ENCODE peak calls at places on chromosomes 3 and 15, in seven cellular contexts. C, V, E, Y, B, S and F are unnamed samples.
A peak's percentile ranks its signal among the peaks of the same experiment; 100 is the strongest.

GRCh38 chr15:78434134-78434533 is 3.9 kb upstream of the IREB2 start:
- DNase-seq in S (no peak), C (no peak), Y (no peak), V (no peak), B (no peak), E (no peak), F (no peak)

GRCh38 chr15:58546635-58547627 is 115.1 kb downstream of the LIPC start:
- DNase-seq in E (no peak), C (no peak), Y (peak; percentile 77), S (no peak), V (no peak), B (no peak), F (no peak)

GRCh38 chr3:18121020-18121419 is 304.1 kb downstream of the SATB1 start:
- DNase-seq in B (no peak), E (no peak), C (no peak), V (no peak), S (no peak), Y (no peak), F (no peak)

GRCh38 chr15:80694624-80695098 is 449 bp upstream of the ABHD17C start:
- DNase-seq in Y (no peak), C (no peak), S (peak; percentile 20), B (no peak), V (peak; percentile 44), E (peak; percentile 44), F (peak; percentile 32)

GRCh38 chr3:18223591-18224338 is 201.4 kb downstream of the SATB1 start:
- DNase-seq in C (no peak), E (no peak), B (no peak), S (no peak), Y (no peak), V (peak; percentile 59), F (no peak)

GRCh38 chr15:62993066-62993465 is 49.5 kb upstream of the TPM1 start:
- DNase-seq in B (no peak), V (no peak), E (no peak), Y (no peak), C (no peak), S (no peak), F (no peak)

GRCh38 chr15:70672081-70672480 is 91.3 kb downstream of the UACA start:
- DNase-seq in V (peak; percentile 82), Y (peak; percentile 63), C (no peak), B (no peak), E (no peak), S (no peak), F (no peak)

GRCh38 chr3:173371848-173372487 is 25.6 kb upstream of the NLGN1 start:
- DNase-seq in S (no peak), Y (peak; percentile 50), V (peak; percentile 38), E (no peak), C (no peak), B (no peak), F (peak; percentile 29)

GRCh38 chr15:72368895-72369294 is 6.9 kb downstream of the HEXA start:
- DNase-seq in B (no peak), V (no peak), E (no peak), C (no peak), Y (no peak), S (no peak), F (no peak)

GRCh38 chr3:25156526-25157075 is 271.5 kb upstream of the RARB start:
- DNase-seq in B (no peak), C (no peak), S (no peak), V (no peak), E (no peak), Y (peak; percentile 77), F (no peak)

GRCh38 chr15:21269121-21269520 is 171.2 kb downstream of the POTEB3 start:
- DNase-seq in V (peak; percentile 6), S (no peak), E (no peak), B (no peak), C (no peak), Y (no peak), F (no peak)

GRCh38 chr3:159236306-159236705 is 434.5 kb downstream of the MFSD1 start:
- DNase-seq in E (no peak), S (no peak), C (no peak), V (no peak), Y (peak; percentile 7), B (no peak), F (no peak)

GRCh38 chr3:172102123-172102882 is 62.9 kb downstream of the FNDC3B start:
- DNase-seq in V (peak; percentile 89), B (peak; percentile 9), E (no peak), S (no peak), Y (no peak), C (no peak), F (no peak)

GRCh38 chr3:128727485-128727884 is 1.5 kb downstream of the RAB7A start:
- DNase-seq in B (no peak), C (no peak), E (no peak), S (no peak), Y (no peak), V (no peak), F (no peak)

GRCh38 chr3:42613462-42613861 is 13.0 kb downstream of the NKTR start:
- DNase-seq in B (no peak), V (no peak), Y (peak; percentile 36), C (no peak), S (no peak), E (no peak), F (no peak)

GRCh38 chr3:37064747-37065146 is 71.4 kb downstream of the MLH1 start:
- DNase-seq in E (no peak), V (no peak), C (no peak), Y (no peak), B (no peak), S (no peak), F (no peak)

GRCh38 chr15:41944313-41944940 is 27.9 kb downstream of the EHD4 start:
- DNase-seq in C (no peak), S (no peak), E (no peak), V (no peak), B (no peak), Y (peak; percentile 82), F (no peak)

GRCh38 chr3:34882764-34883163 is 756.6 kb upstream of the ARPP21 start:
- DNase-seq in E (no peak), S (no peak), Y (no peak), V (no peak), B (no peak), C (no peak), F (no peak)

GRCh38 chr15:56058986-56059385 is 65.6 kb upstream of the NEDD4 start:
- DNase-seq in B (no peak), V (no peak), S (no peak), E (no peak), Y (no peak), C (no peak), F (no peak)

GRCh38 chr3:126349611-126350501 is 7.4 kb downstream of the KLF15 start:
- DNase-seq in V (peak; percentile 1), B (no peak), Y (no peak), E (peak; percentile 18), S (no peak), C (peak; percentile 52), F (no peak)

GRCh38 chr15:44713006-44713966 is 2.0 kb downstream of the B2M start:
- DNase-seq in V (peak; percentile 18), C (no peak), Y (peak; percentile 55), E (no peak), B (no peak), S (no peak), F (no peak)

GRCh38 chr3:55626284-55626675 is 139.2 kb upstream of the WNT5A start:
- DNase-seq in S (no peak), E (no peak), V (no peak), C (no peak), B (no peak), Y (no peak), F (no peak)

GRCh38 chr3:4990061-4990460 is 10.8 kb downstream of the BHLHE40 start:
- DNase-seq in B (no peak), V (no peak), Y (no peak), E (no peak), C (no peak), S (no peak), F (no peak)

GRCh38 chr3:65833761-65834505 is 204.8 kb downstream of the MAGI1 start:
- DNase-seq in C (no peak), S (no peak), V (peak; percentile 12), E (no peak), Y (peak; percentile 35), B (no peak), F (no peak)

GRCh38 chr15:77503240-77503639 is 82.6 kb downstream of the HMG20A start:
- DNase-seq in V (no peak), B (no peak), S (no peak), C (no peak), E (no peak), Y (no peak), F (no peak)

GRCh38 chr3:36689560-36689959 is 74.8 kb downstream of the DCLK3 start:
- DNase-seq in S (no peak), B (no peak), C (no peak), Y (no peak), E (no peak), V (no peak), F (no peak)

GRCh38 chr3:113570158-113570557 is 37.8 kb downstream of the SIDT1 start:
- DNase-seq in V (no peak), B (no peak), E (no peak), S (no peak), C (no peak), Y (no peak), F (no peak)

GRCh38 chr3:150309557-150309956 is 98.5 kb upstream of the TSC22D2 start:
- DNase-seq in B (no peak), V (no peak), E (no peak), Y (no peak), C (no peak), S (no peak), F (no peak)

GRCh38 chr3:139718415-139718814 is 40.6 kb upstream of the NMNAT3 start:
- DNase-seq in Y (no peak), S (peak; percentile 21), B (no peak), C (no peak), V (no peak), E (peak; percentile 60), F (peak; percentile 26)

GRCh38 chr3:162764672-162765071 is 1268.1 kb downstream of the OTOL1 start:
- DNase-seq in V (no peak), S (no peak), B (no peak), E (no peak), C (no peak), Y (no peak), F (no peak)
- TF ChIP-seq CTCF in V (no peak), S (no peak), B (no peak), E (no peak), C (no peak), Y (no peak), F (no peak)

GRCh38 chr3:187714404-187714979 is 12.1 kb upstream of the RTP2 start:
- DNase-seq in S (peak; percentile 69), Y (peak; percentile 71), C (no peak), E (peak; percentile 81), B (peak; percentile 55), V (peak; percentile 82), F (peak; percentile 71)
- TF ChIP-seq CTCF in S (peak; percentile 91), Y (peak; percentile 89), C (peak; percentile 94), E (peak; percentile 93), B (peak; percentile 89), V (peak; percentile 99), F (peak; percentile 95)

GRCh38 chr3:177764377-177764912 is 567.2 kb upstream of the TBL1XR1 start:
- DNase-seq in Y (peak; percentile 51), S (no peak), C (no peak), V (no peak), B (no peak), E (no peak), F (no peak)
- TF ChIP-seq CTCF in Y (no peak), S (no peak), C (no peak), V (no peak), B (no peak), E (no peak), F (no peak)

DNA sequence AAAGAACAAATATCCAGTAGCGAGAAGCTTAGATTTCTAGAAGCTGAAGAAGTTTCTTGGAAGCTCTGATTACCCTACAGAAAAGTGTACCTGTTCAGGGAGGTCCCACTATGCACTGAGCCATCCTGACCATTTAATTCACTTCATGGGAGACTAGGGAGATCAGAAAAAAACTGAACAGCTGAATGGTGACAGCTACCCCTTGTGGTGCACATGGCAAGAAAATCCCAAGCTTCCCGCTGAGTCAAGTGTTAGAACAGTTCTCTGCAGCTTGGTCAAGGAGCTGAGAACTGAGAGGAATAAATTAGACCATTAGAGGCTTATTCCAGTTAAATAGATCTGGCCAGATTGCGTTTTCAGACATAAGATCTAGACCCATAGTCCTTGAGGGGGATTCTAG is 197.2 kb upstream of the VEPH1 start:
- DNase-seq in B (no peak), V (peak; percentile 5), Y (no peak), E (no peak), S (no peak), C (no peak), F (no peak)
- TF ChIP-seq CTCF in B (no peak), V (no peak), Y (no peak), E (no peak), S (peak; percentile 18), C (no peak), F (no peak)